ENCODE peak calls at places on chromosome 12, in ten cellular contexts. U is fibroblast of lung; J is neural crest cell; B is lower lobe of right lung; P is memory B cell; T is CD8-positive, alpha-beta T cell; D is mucosa of descending colon; W is activated naive CD4-positive, alpha-beta T cell treated with anti-CD3 and anti-CD28 coated beads, Interleukin-2, amount 50 U/mL, for 72 hours; V is stimulated activated CD8-positive, alpha-beta memory T cell treated with anti-CD3 and anti-CD28 coated beads, Interleukin-15, amount 100 ng/mL, for 24 hours; Q is H1. M is an unnamed sample.

GRCh38 chr12:25424186-25424854 is 128.8 kb downstream of the LMNTD1 start:
- DNase-seq in J (no peak), T (no peak), Q (no peak), U (peak), P (no peak), W (no peak), V (no peak), D (no peak), B (no peak), M (no peak)

GRCh38 chr12:114700392-114701103 is 16.6 kb upstream of the TBX3 start:
- DNase-seq in J (no peak), D (no peak), T (no peak), B (no peak), V (no peak), U (no peak), W (no peak), Q (no peak), P (no peak), M (no peak)

GRCh38 chr12:124392271-124392990 is 97.5 kb downstream of the RFLNA start:
- DNase-seq in W (no peak), U (peak), Q (no peak), B (peak), P (no peak), T (no peak), D (peak), J (no peak), V (no peak), M (peak)

GRCh38 chr12:117863004-117863709 is 105.6 kb downstream of the KSR2 start:
- DNase-seq in J (no peak), U (peak), W (no peak), V (no peak), B (no peak), P (no peak), Q (no peak), D (no peak), T (no peak), M (no peak)

GRCh38 chr12:75322464-75322863 is 7.7 kb downstream of the CAPS2 start:
- DNase-seq in T (no peak), J (no peak), P (no peak), B (no peak), D (no peak), U (peak), Q (no peak), W (no peak), V (no peak), M (no peak)

GRCh38 chr12:108696996-108697290 is 34.4 kb downstream of the CORO1C start:
- DNase-seq in Q (no peak), B (no peak), U (no peak), T (no peak), W (no peak), J (no peak), D (no peak), P (no peak), V (no peak), M (no peak)

GRCh38 chr12:15644700-15645099 is 144.5 kb downstream of the EPS8 start:
- DNase-seq in T (no peak), B (no peak), J (no peak), P (no peak), D (no peak), U (peak), W (no peak), V (no peak), Q (no peak), M (no peak)

GRCh38 chr12:21925296-21925913 is 15.8 kb downstream of the ABCC9 start:
- DNase-seq in W (no peak), T (no peak), V (no peak), D (no peak), P (no peak), B (no peak), Q (no peak), J (no peak), U (no peak), M (no peak)

GRCh38 chr12:121812320-121812871 is 8.6 kb downstream of the SETD1B start:
- DNase-seq in J (peak), U (peak), B (peak), D (peak), P (no peak), W (no peak), T (no peak), V (no peak), Q (no peak), M (peak)